ENCODE peak calls at places on chromosome 6, in five cellular contexts. Y is neural progenitor cell, S is GM23338, W is GM23248, G is PC-3. F is an unnamed sample. For H3F3A, the result is how much of the 10 kb centered on the place peaks cover.

GRCh38 chr6:123316733-123317323 is 319.9 kb downstream of the TRDN start:
- DNase-seq in G (peak), S (peak), Y (peak), W (peak), F (peak)

GRCh38 chr6:13467216-13467600 is 20.2 kb downstream of the GFOD1 start:
- DNase-seq in G (no peak), S (no peak), W (no peak), Y (no peak), F (no peak)

GRCh38 chr6:48641544-48641943 is 530.5 kb upstream of the PTCHD4 start:
- DNase-seq in S (no peak), G (peak), Y (no peak), W (no peak), F (no peak)

GRCh38 chr6:16179970-16180431 is 51.1 kb downstream of the MYLIP start:
- DNase-seq in S (no peak), Y (no peak), G (no peak), W (no peak), F (no peak)

GRCh38 chr6:157760589-157761330 is 62.3 kb upstream of the SNX9 start:
- DNase-seq in G (peak), W (peak), S (no peak), Y (no peak), F (no peak)

GRCh38 chr6:121600389-121601233 is 165.2 kb downstream of the GJA1 start:
- DNase-seq in S (no peak), Y (no peak), W (no peak), G (no peak), F (no peak)

GRCh38 chr6:6366778-6367177 is 46.3 kb upstream of the F13A1 start:
- DNase-seq in G (no peak), Y (peak), S (peak), W (no peak), F (no peak)

GRCh38 chr6:134352786-134353480 is 35.0 kb upstream of the SGK1 start:
- DNase-seq in S (no peak), Y (peak), W (peak), G (peak), F (no peak)

GRCh38 chr6:87914637-87915395 is 132.8 kb upstream of the SPACA1 start:
- DNase-seq in W (peak), Y (no peak), G (peak), S (no peak), F (peak)

GRCh38 chr6:2168480-2168879 is 76.9 kb downstream of the GMDS start:
- DNase-seq in S (no peak), W (peak), G (no peak), Y (no peak), F (no peak)

GRCh38 chr6:110285306-110286060 is 72.7 kb downstream of the METTL24 start:
- DNase-seq in S (peak), G (no peak), Y (no peak), W (peak), F (no peak)

GRCh38 chr6:166282394-166283032 is 25.7 kb downstream of the PRR18 start:
- DNase-seq in S (no peak), W (no peak), Y (no peak), G (no peak), F (no peak)

GRCh38 chr6:132907231-132907630 is 92.9 kb downstream of the RPS12 start:
- DNase-seq in W (peak), Y (no peak), S (no peak), G (peak), F (no peak)

GRCh38 chr6:150751296-150751695 is 114.2 kb upstream of the MTHFD1L start:
- DNase-seq in G (no peak), W (peak), Y (no peak), S (no peak), F (no peak)

GRCh38 chr6:26536571-26537159 is 1.5 kb upstream of the HMGN4 start:
- DNase-seq in Y (peak), S (peak), G (peak), W (peak), F (peak)

GRCh38 chr6:50030777-50031562 is 9.2 kb upstream of the DEFB110 start:
- DNase-seq in Y (peak), W (peak), S (peak), G (peak), F (no peak)

DNA sequence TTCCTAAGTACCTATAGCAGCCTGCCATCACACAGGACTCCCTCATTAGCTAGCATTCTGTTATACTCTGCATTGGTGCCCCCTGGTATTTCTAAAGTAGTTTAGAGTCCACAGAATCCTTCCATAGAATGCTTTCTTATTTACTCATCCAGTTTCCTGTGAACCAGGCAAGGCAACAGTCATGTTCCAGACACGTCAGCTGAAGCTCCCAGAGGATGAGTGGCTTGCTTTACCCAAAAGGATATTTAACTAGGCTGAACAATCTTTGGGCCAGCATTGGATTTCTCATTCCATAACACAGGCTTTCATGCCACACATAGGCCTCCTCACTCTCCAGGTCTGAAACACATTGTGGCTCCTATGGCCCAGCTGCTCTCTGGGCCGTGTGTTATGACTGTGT is 203.8 kb upstream of the MAP3K7 start:
- DNase-seq in S (no peak), G (no peak), W (peak), Y (no peak), F (no peak)
- TF ChIP-seq EZH2phosphoT487 in S (no peak), G (no peak), W (no peak), Y (no peak), F (no peak)

GRCh38 chr6:70872469-70872868 is 84.4 kb downstream of the B3GAT2 start:
- DNase-seq in S (no peak), Y (no peak), W (no peak), G (no peak), F (no peak)

GRCh38 chr6:70879496-70879895 is 77.4 kb downstream of the B3GAT2 start:
- DNase-seq in G (no peak), W (no peak), Y (no peak), S (no peak), F (no peak)

DNA sequence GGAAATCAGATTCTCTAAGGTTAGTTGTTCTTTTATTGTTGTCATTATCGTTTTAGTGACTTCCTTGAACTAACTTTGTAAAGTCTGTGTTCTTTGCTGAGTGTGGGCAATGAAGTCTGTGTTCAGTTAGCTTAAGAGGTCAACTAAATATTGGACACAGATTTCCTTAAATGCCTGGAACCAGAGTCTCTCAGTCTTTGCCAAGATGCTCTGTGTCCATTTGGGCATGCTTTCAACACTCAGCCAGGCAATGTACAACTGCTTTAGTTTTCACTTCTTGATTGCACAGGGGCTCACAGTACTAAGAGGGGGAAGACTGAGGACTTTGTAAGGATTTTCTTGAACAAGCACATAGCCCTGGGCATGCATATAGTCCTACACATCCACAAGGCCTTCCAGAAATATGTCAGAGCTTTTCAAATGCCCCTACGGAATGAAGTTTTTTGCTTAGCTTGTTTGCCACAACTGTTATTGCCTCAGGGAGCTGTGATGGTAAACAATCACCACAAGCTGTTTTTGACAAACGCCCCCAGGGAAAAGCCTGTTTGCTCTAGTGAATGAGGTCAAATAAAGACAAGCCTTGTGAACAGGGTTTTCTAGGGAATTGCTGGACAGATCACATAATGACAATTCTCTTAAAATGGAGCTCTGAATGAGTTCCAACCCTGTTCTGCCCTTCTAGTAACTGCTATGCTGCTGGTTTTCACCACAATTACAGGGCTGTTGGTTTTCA is 82.5 kb downstream of the B3GAT2 start:
- DNase-seq in Y (peak), W (no peak), G (no peak), S (no peak), F (no peak)
- TF ChIP-seq EZH2 in Y (no peak), W (no peak), G (no peak), S (no peak), F (no peak)

GRCh38 chr6:44258921-44259320 is 1.6 kb upstream of the SLC35B2 start:
- DNase-seq in W (no peak), G (no peak), S (no peak), Y (no peak), F (no peak)
- H3F3A ChIP-seq in W (under half), G (under half), S (under half), Y (under half), F (half or more)

DNA sequence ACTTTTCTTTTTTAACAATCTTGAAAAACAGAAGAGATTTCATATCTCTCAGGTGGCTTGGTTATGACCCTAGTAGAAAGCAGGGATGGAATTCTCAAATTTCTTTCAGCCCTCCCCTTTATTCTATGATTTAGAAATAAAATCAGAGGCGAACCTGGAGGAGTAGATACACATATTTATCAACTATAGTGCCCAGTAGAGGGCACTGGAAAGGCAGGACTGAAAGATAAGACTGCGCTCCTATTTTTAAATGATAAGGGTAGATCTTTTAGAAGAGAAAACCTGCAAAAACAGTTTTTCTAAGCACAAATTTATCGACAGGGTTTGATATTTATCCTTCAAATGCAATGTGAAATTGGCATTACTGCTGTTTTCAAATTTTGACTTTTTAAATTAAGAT is 1296.6 kb downstream of the EPHA7 start:
- DNase-seq in G (peak), S (peak), W (no peak), Y (peak), F (peak)
- TF ChIP-seq EZH2phosphoT487 in G (no peak), S (no peak), W (no peak), Y (no peak), F (no peak)

DNA sequence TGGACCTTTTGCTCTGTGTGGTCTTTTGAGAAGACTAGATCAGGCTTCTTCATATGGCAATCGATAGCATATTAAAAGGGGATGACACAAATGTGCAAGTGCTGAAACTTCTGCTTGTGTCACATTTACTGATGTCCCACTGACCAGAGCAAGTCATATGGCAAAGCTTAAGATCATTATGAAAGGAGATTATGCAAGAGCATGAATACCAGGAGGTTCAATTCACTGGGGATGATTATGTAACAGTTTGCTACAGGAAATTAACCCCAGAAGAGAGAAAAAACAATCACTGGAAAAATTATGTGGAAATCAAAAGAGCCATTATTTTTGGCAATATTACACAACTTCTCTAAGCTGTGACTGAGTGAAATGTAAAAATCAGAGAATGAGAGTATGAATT is 13.7 kb upstream of the PRDM13 start:
- DNase-seq in G (no peak), Y (no peak), S (no peak), W (peak), F (no peak)
- TF ChIP-seq EZH2 in G (no peak), Y (no peak), S (no peak), W (no peak), F (no peak)

GRCh38 chr6:8441452-8441851 is 6.1 kb upstream of the SLC35B3 start:
- DNase-seq in W (peak), S (no peak), Y (no peak), G (no peak), F (no peak)

GRCh38 chr6:8442149-8442548 is 6.8 kb upstream of the SLC35B3 start:
- DNase-seq in W (no peak), S (no peak), G (no peak), Y (no peak), F (no peak)

GRCh38 chr6:8436956-8437355 is 1.6 kb upstream of the SLC35B3 start:
- DNase-seq in S (no peak), G (no peak), W (no peak), Y (no peak), F (no peak)

GRCh38 chr6:8437813-8438212 is 2.5 kb upstream of the SLC35B3 start:
- DNase-seq in W (no peak), Y (no peak), G (no peak), S (no peak), F (no peak)

GRCh38 chr6:8439601-8440268 is 4.4 kb upstream of the SLC35B3 start:
- DNase-seq in G (no peak), Y (no peak), W (no peak), S (no peak), F (no peak)
- H3F3A ChIP-seq in G (under half), Y (under half), W (under half), S (under half), F (under half)

GRCh38 chr6:44222987-44223470 is 366 bp upstream of the SLC29A1 start:
- DNase-seq in W (peak), Y (no peak), S (peak), G (peak), F (peak)

GRCh38 chr6:44222486-44222986 is 859 bp upstream of the SLC29A1 start:
- DNase-seq in W (no peak), G (no peak), S (peak), Y (peak), F (no peak)

GRCh38 chr6:44224978-44225330 is 1.6 kb downstream of the SLC29A1 start:
- DNase-seq in S (no peak), Y (no peak), G (no peak), W (no peak), F (no peak)

GRCh38 chr6:44224154-44224977 is 971 bp downstream of the SLC29A1 start:
- DNase-seq in G (peak), Y (no peak), W (peak), S (no peak), F (no peak)

DNA sequence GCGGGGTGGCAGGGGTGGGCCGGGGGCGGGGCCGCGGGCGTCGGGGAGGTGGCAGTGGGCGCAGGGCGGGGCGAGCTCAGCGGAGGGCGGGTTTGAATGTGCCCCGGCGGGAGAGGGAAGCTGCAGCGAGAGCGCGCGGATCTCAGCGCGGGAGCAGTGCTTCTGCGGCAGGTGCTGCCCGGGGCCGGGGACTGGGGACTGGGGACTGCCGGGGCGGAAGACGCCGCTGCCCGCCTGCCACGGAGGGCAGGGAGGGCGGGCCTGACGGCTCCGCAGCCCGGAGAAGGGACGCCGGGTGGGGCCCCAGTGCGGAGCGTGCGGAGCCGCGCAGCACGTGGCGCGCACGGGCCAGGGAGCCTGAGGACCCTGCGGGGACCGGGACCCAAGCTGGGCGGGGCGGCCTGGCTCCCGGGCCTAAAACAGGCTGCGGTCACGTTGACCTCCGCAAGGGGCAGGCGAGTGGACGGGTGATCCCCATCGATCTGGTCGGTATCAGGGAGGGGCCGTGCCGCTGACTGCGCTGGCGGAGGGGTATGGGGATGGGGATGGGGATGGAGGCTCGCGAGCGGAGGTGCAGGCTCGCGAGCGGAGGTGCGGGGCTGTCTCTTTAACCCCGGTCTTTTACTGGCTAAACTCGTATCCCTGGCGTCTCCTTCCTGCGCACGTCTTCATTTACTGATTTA is at the start of gene SLC29A1:
- DNase-seq in S (peak), W (peak), Y (peak), G (peak), F (peak)
- TF ChIP-seq EZH2phosphoT487 in S (no peak), W (no peak), Y (no peak), G (no peak), F (no peak)

F was measured in MM.1S.